ENCODE peak calls at places on chromosomes 2 and 18, in seven cellular contexts. One of them, this sample, is unnamed.
A peak's percentile ranks its signal among the peaks of the same experiment; 100 is the strongest.

GRCh38 chr18:6795307-6795706 is 65.8 kb downstream of the ARHGAP28 start:
- DNase-seq in neuronal stem cell: no peak
- DNase-seq in trophoblast cell: no peak
- DNase-seq in H9: no peak
- DNase-seq in H1: no peak
- DNase-seq in IMR-90: peak; percentile 73
- DNase-seq in mesenchymal stem cell: peak; percentile 60
- DNase-seq in this sample: no peak

GRCh38 chr2:235458839-235459273 is 35.0 kb upstream of the AGAP1 start:
- DNase-seq in H1: no peak
- DNase-seq in H9: no peak
- DNase-seq in trophoblast cell: peak; percentile 91
- DNase-seq in IMR-90: peak; percentile 26
- DNase-seq in mesenchymal stem cell: peak; percentile 53
- DNase-seq in neuronal stem cell: no peak
- DNase-seq in this sample: peak; percentile 70

GRCh38 chr2:223414646-223415045 is 187.5 kb downstream of the SCG2 start:
- DNase-seq in trophoblast cell: peak; percentile 74
- DNase-seq in H9: no peak
- DNase-seq in mesenchymal stem cell: no peak
- DNase-seq in IMR-90: peak; percentile 12
- DNase-seq in H1: no peak
- DNase-seq in neuronal stem cell: no peak
- DNase-seq in this sample: no peak

GRCh38 chr2:15813481-15814266 is 126.7 kb upstream of the MYCN start:
- DNase-seq in neuronal stem cell: no peak
- DNase-seq in mesenchymal stem cell: no peak
- DNase-seq in H9: no peak
- DNase-seq in H1: no peak
- DNase-seq in trophoblast cell: no peak
- DNase-seq in IMR-90: no peak
- DNase-seq in this sample: no peak

GRCh38 chr18:9177047-9177446 is 40.5 kb downstream of the ANKRD12 start:
- DNase-seq in trophoblast cell: peak; percentile 3
- DNase-seq in mesenchymal stem cell: no peak
- DNase-seq in H1: no peak
- DNase-seq in IMR-90: no peak
- DNase-seq in H9: no peak
- DNase-seq in neuronal stem cell: no peak
- DNase-seq in this sample: no peak

GRCh38 chr18:47418746-47419145 is 167.3 kb upstream of the SKOR2 start:
- DNase-seq in mesenchymal stem cell: peak; percentile 6
- DNase-seq in IMR-90: no peak
- DNase-seq in H1: no peak
- DNase-seq in H9: no peak
- DNase-seq in neuronal stem cell: no peak
- DNase-seq in trophoblast cell: no peak
- DNase-seq in this sample: peak; percentile 48

GRCh38 chr2:216548901-216549321 is 50.3 kb downstream of the RPL37A start:
- DNase-seq in mesenchymal stem cell: no peak
- DNase-seq in trophoblast cell: no peak
- DNase-seq in H1: no peak
- DNase-seq in neuronal stem cell: no peak
- DNase-seq in IMR-90: no peak
- DNase-seq in H9: no peak
- DNase-seq in this sample: no peak

GRCh38 chr2:63029058-63029457 is 21.6 kb upstream of the OTX1 start:
- DNase-seq in trophoblast cell: no peak
- DNase-seq in mesenchymal stem cell: no peak
- DNase-seq in H1: no peak
- DNase-seq in IMR-90: peak; percentile 73
- DNase-seq in H9: no peak
- DNase-seq in neuronal stem cell: no peak
- DNase-seq in this sample: no peak

GRCh38 chr2:60862642-60863041 is 18.7 kb upstream of the REL start:
- DNase-seq in mesenchymal stem cell: no peak
- DNase-seq in H1: no peak
- DNase-seq in neuronal stem cell: no peak
- DNase-seq in IMR-90: no peak
- DNase-seq in H9: no peak
- DNase-seq in trophoblast cell: no peak
- DNase-seq in this sample: no peak

GRCh38 chr18:23231340-23232021 is 96.2 kb downstream of the CABLES1 start:
- DNase-seq in neuronal stem cell: no peak
- DNase-seq in IMR-90: peak; percentile 92
- DNase-seq in mesenchymal stem cell: peak; percentile 97
- DNase-seq in H1: no peak
- DNase-seq in trophoblast cell: peak; percentile 83
- DNase-seq in H9: no peak
- DNase-seq in this sample: no peak

GRCh38 chr2:74847075-74847858 is 13.3 kb downstream of the HK2 start:
- DNase-seq in H1: no peak
- DNase-seq in IMR-90: peak; percentile 26
- DNase-seq in neuronal stem cell: no peak
- DNase-seq in H9: no peak
- DNase-seq in mesenchymal stem cell: no peak
- DNase-seq in trophoblast cell: no peak
- DNase-seq in this sample: no peak
- H3K4ac ChIP-seq in H1: no peak overlapping the region
- H3K4ac ChIP-seq in IMR-90: no peak overlapping the region
- H3K4ac ChIP-seq in neuronal stem cell: no peak overlapping the region
- H3K4ac ChIP-seq in H9: no peak overlapping the region
- H3K4ac ChIP-seq in mesenchymal stem cell: no peak overlapping the region
- H3K4ac ChIP-seq in trophoblast cell: no peak overlapping the region
- H3K4ac ChIP-seq in this sample: no peak overlapping the region

GRCh38 chr2:127407661-127408003 is 10.6 kb upstream of the PROC start:
- DNase-seq in mesenchymal stem cell: no peak
- DNase-seq in IMR-90: no peak
- DNase-seq in H1: no peak
- DNase-seq in trophoblast cell: peak; percentile 72
- DNase-seq in H9: no peak
- DNase-seq in neuronal stem cell: no peak
- DNase-seq in this sample: no peak

GRCh38 chr2:127406454-127406853 is 11.8 kb upstream of the PROC start:
- DNase-seq in IMR-90: peak; percentile 40
- DNase-seq in trophoblast cell: no peak
- DNase-seq in neuronal stem cell: no peak
- DNase-seq in mesenchymal stem cell: peak; percentile 34
- DNase-seq in H9: no peak
- DNase-seq in H1: no peak
- DNase-seq in this sample: no peak

GRCh38 chr2:127408004-127408806 is 10.0 kb upstream of the PROC start:
- DNase-seq in IMR-90: peak; percentile 85
- DNase-seq in trophoblast cell: peak; percentile 93
- DNase-seq in H1: no peak
- DNase-seq in H9: peak; percentile 94
- DNase-seq in neuronal stem cell: peak; percentile 82
- DNase-seq in mesenchymal stem cell: peak; percentile 91
- DNase-seq in this sample: peak; percentile 97

GRCh38 chr2:127408807-127409099 is 9.5 kb upstream of the PROC start:
- DNase-seq in H1: no peak
- DNase-seq in trophoblast cell: no peak
- DNase-seq in IMR-90: no peak
- DNase-seq in H9: no peak
- DNase-seq in mesenchymal stem cell: no peak
- DNase-seq in neuronal stem cell: no peak
- DNase-seq in this sample: no peak

GRCh38 chr2:127407091-127407490 is 11.1 kb upstream of the PROC start:
- DNase-seq in mesenchymal stem cell: no peak
- DNase-seq in H9: no peak
- DNase-seq in neuronal stem cell: no peak
- DNase-seq in trophoblast cell: no peak
- DNase-seq in H1: no peak
- DNase-seq in IMR-90: no peak
- DNase-seq in this sample: no peak
- H3K23ac ChIP-seq in mesenchymal stem cell: no peak overlapping the region
- H3K23ac ChIP-seq in H9: no peak overlapping the region
- H3K23ac ChIP-seq in neuronal stem cell: no peak overlapping the region
- H3K23ac ChIP-seq in trophoblast cell: no peak overlapping the region
- H3K23ac ChIP-seq in H1: no peak overlapping the region
- H3K23ac ChIP-seq in IMR-90: no peak overlapping the region
- H3K23ac ChIP-seq in this sample: no peak overlapping the region

DNA sequence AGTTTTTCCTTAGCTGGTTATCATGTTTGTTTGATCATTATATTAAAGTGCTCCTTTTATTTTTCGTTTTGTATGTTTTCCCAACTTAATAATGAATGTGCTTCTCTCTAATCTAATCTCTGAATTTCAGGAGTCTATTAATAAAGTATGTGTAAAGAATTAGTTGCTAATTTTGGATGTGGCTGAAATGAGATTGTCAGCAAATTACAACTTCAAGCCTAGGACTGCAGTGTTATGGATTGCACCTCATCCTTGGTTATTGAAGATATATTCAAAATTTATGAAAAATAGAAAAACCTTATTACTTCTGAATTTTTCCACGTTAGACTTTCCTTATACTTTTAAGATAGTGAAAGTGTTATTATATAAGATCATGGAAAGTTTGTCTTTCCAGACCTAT is 227.7 kb downstream of the NEDD4L start:
- DNase-seq in trophoblast cell: no peak
- DNase-seq in IMR-90: no peak
- DNase-seq in H1: no peak
- DNase-seq in neuronal stem cell: no peak
- DNase-seq in mesenchymal stem cell: no peak
- DNase-seq in H9: no peak
- DNase-seq in this sample: no peak
- H2BK120ac ChIP-seq in trophoblast cell: no peak overlapping the region
- H2BK120ac ChIP-seq in IMR-90: no peak overlapping the region
- H2BK120ac ChIP-seq in H1: no peak overlapping the region
- H2BK120ac ChIP-seq in neuronal stem cell: no peak overlapping the region
- H2BK120ac ChIP-seq in mesenchymal stem cell: no peak overlapping the region
- H2BK120ac ChIP-seq in H9: no peak overlapping the region
- H2BK120ac ChIP-seq in this sample: no peak overlapping the region

GRCh38 chr2:166661391-166661790 is 167.3 kb upstream of the SCN7A start:
- DNase-seq in H1: no peak
- DNase-seq in mesenchymal stem cell: no peak
- DNase-seq in neuronal stem cell: no peak
- DNase-seq in IMR-90: no peak
- DNase-seq in H9: no peak
- DNase-seq in trophoblast cell: no peak
- DNase-seq in this sample: no peak
- H3K4ac ChIP-seq in H1: no peak overlapping the region
- H3K4ac ChIP-seq in mesenchymal stem cell: no peak overlapping the region
- H3K4ac ChIP-seq in neuronal stem cell: no peak overlapping the region
- H3K4ac ChIP-seq in IMR-90: no peak overlapping the region
- H3K4ac ChIP-seq in H9: no peak overlapping the region
- H3K4ac ChIP-seq in trophoblast cell: no peak overlapping the region
- H3K4ac ChIP-seq in this sample: no peak overlapping the region

GRCh38 chr2:135255208-135255607 is 203.1 kb downstream of the RAB3GAP1 start:
- DNase-seq in IMR-90: no peak
- DNase-seq in mesenchymal stem cell: no peak
- DNase-seq in H9: no peak
- DNase-seq in neuronal stem cell: no peak
- DNase-seq in H1: no peak
- DNase-seq in trophoblast cell: no peak
- DNase-seq in this sample: no peak
- H3K23ac ChIP-seq in IMR-90: no peak overlapping the region
- H3K23ac ChIP-seq in mesenchymal stem cell: no peak overlapping the region
- H3K23ac ChIP-seq in H9: no peak overlapping the region
- H3K23ac ChIP-seq in neuronal stem cell: no peak overlapping the region
- H3K23ac ChIP-seq in H1: no peak overlapping the region
- H3K23ac ChIP-seq in trophoblast cell: no peak overlapping the region
- H3K23ac ChIP-seq in this sample: no peak overlapping the region

GRCh38 chr2:218708086-218708485 is 2.5 kb upstream of the TTLL4 start:
- DNase-seq in trophoblast cell: no peak
- DNase-seq in H1: no peak
- DNase-seq in IMR-90: no peak
- DNase-seq in H9: no peak
- DNase-seq in neuronal stem cell: no peak
- DNase-seq in mesenchymal stem cell: no peak
- DNase-seq in this sample: no peak
- H2BK120ac ChIP-seq in trophoblast cell: no peak overlapping the region
- H2BK120ac ChIP-seq in H1: no peak overlapping the region
- H2BK120ac ChIP-seq in IMR-90: no peak overlapping the region
- H2BK120ac ChIP-seq in H9: no peak overlapping the region
- H2BK120ac ChIP-seq in neuronal stem cell: no peak overlapping the region
- H2BK120ac ChIP-seq in mesenchymal stem cell: no peak overlapping the region
- H2BK120ac ChIP-seq in this sample: no peak overlapping the region

DNA sequence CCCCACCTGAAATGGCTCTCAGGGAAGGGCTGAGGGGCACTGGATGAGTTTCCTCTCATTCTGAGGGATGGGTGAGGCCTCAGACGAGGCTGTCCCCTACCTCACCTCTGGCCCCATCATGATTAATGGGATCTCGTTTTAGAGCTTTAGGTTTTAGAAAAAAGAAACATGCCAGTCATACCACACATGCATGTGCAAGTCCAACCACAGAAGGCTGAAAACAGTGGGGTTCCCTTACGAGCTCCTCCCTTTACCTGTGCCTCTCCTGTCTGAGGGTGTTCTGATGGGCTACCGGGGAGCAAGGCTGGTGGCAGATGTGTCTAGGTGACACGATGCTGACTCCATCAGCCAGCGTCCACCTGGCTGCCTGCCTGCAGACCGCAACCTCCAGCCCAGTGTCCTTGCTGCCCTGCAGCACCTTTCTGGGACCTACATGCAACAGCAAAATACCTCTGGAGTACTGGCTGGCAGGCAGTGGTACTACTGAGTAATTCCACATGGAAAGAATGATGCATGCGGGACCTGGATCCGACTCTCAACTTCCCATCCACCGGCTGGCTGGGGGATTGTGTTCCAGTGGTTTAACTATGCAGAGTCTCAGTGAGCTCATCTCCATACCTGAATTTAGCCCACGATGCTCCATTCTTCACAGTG is 9.1 kb upstream of the LYPD6B start:
- DNase-seq in H1: no peak
- DNase-seq in mesenchymal stem cell: no peak
- DNase-seq in neuronal stem cell: no peak
- DNase-seq in trophoblast cell: peak; percentile 73
- DNase-seq in H9: no peak
- DNase-seq in IMR-90: no peak
- DNase-seq in this sample: no peak
- H3K4ac ChIP-seq in H1: no peak overlapping the region
- H3K4ac ChIP-seq in mesenchymal stem cell: no peak overlapping the region
- H3K4ac ChIP-seq in neuronal stem cell: no peak overlapping the region
- H3K4ac ChIP-seq in trophoblast cell: no peak overlapping the region
- H3K4ac ChIP-seq in H9: no peak overlapping the region
- H3K4ac ChIP-seq in IMR-90: no peak overlapping the region
- H3K4ac ChIP-seq in this sample: no peak overlapping the region

DNA sequence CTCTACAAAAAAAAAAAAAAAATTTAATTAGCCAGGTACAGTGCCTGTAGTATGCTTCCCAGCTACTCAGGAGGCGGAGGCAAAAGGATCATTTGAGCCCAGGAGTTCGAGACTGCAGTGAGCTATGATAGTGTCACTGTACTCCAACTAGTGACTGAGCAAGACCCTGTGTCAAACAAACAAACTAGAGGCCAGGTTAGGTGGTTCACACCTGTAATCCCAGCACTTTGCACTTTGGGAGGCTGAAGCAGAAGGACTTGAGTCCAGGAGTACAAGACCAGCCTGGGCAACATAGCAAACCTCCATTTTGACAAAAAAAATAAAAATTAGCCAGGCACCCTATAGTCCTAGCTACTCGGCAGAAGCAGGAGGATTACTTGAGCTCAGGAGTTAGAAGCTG is 13.4 kb downstream of the HDLBP start:
- DNase-seq in IMR-90: no peak
- DNase-seq in H9: no peak
- DNase-seq in H1: no peak
- DNase-seq in mesenchymal stem cell: no peak
- DNase-seq in neuronal stem cell: no peak
- DNase-seq in trophoblast cell: no peak
- DNase-seq in this sample: no peak
- H3K23ac ChIP-seq in IMR-90: no peak overlapping the region
- H3K23ac ChIP-seq in H9: no peak overlapping the region
- H3K23ac ChIP-seq in H1: no peak overlapping the region
- H3K23ac ChIP-seq in mesenchymal stem cell: no peak overlapping the region
- H3K23ac ChIP-seq in neuronal stem cell: no peak overlapping the region
- H3K23ac ChIP-seq in trophoblast cell: no peak overlapping the region
- H3K23ac ChIP-seq in this sample: no peak overlapping the region

GRCh38 chr2:139033300-139033699 is 253.1 kb upstream of the NXPH2 start:
- DNase-seq in H1: no peak
- DNase-seq in IMR-90: no peak
- DNase-seq in H9: no peak
- DNase-seq in mesenchymal stem cell: peak; percentile 42
- DNase-seq in trophoblast cell: no peak
- DNase-seq in neuronal stem cell: no peak
- DNase-seq in this sample: no peak
- H2BK120ac ChIP-seq in H1: no peak overlapping the region
- H2BK120ac ChIP-seq in IMR-90: no peak overlapping the region
- H2BK120ac ChIP-seq in H9: no peak overlapping the region
- H2BK120ac ChIP-seq in mesenchymal stem cell: no peak overlapping the region
- H2BK120ac ChIP-seq in trophoblast cell: no peak overlapping the region
- H2BK120ac ChIP-seq in neuronal stem cell: no peak overlapping the region
- H2BK120ac ChIP-seq in this sample: no peak overlapping the region

This sample was measured in mesendoderm.